ENCODE peak calls at places on chromosomes 2 and 18, in six cellular contexts. Y is spleen, T is A673, U is MM.1S, C is ascending aorta, M is OCI-LY7. Z is an unnamed sample.

GRCh38 chr2:200466703-200467418 is 43.0 kb downstream of the KCTD18 start:
- DNase-seq in Y (no peak), M (peak; percentile 32), C (peak; percentile 80), U (no peak), T (no peak), Z (no peak)

GRCh38 chr2:134634054-134634630 is 84.7 kb downstream of the TMEM163 start:
- DNase-seq in M (no peak), U (no peak), T (no peak), Y (no peak), C (no peak), Z (no peak)

GRCh38 chr2:219416233-219416598 is 2.0 kb upstream of the DES start:
- DNase-seq in M (no peak), T (peak; percentile 36), C (no peak), Y (no peak), U (no peak), Z (no peak)

GRCh38 chr2:239673641-239674040 is 272.8 kb upstream of the HDAC4 start:
- DNase-seq in M (no peak), Y (no peak), U (no peak), C (no peak), T (no peak), Z (no peak)

GRCh38 chr18:37721544-37722302 is 156.1 kb upstream of the CELF4 start:
- DNase-seq in Y (no peak), U (peak; percentile 37), T (no peak), C (no peak), M (no peak), Z (no peak)

GRCh38 chr2:76984359-76984758 is 537.8 kb downstream of the LRRTM4 start:
- DNase-seq in U (no peak), M (no peak), T (no peak), Y (no peak), C (no peak), Z (no peak)

GRCh38 chr18:10851824-10852225 is 297.5 kb downstream of the PIEZO2 start:
- DNase-seq in Y (no peak), C (no peak), M (peak; percentile 80), U (peak; percentile 73), T (peak; percentile 77), Z (no peak)

GRCh38 chr18:53018791-53019190 is 678.8 kb downstream of the DCC start:
- DNase-seq in C (no peak), Y (no peak), M (no peak), U (peak; percentile 39), T (peak; percentile 21), Z (no peak)

GRCh38 chr2:10096641-10097040 is 16.4 kb upstream of the CYS1 start:
- DNase-seq in U (no peak), Y (no peak), M (no peak), T (no peak), C (no peak), Z (no peak)

GRCh38 chr2:14182227-14182946 is 450.1 kb upstream of the LRATD1 start:
- DNase-seq in Y (no peak), M (no peak), U (no peak), C (no peak), T (no peak), Z (no peak)

GRCh38 chr2:154507186-154507585 is 191.3 kb upstream of the KCNJ3 start:
- DNase-seq in M (no peak), C (no peak), U (no peak), T (no peak), Y (no peak), Z (no peak)

GRCh38 chr2:20042531-20042930 is 8.9 kb downstream of the LAPTM4A start:
- DNase-seq in T (peak; percentile 52), Y (no peak), U (no peak), M (no peak), C (no peak), Z (no peak)

GRCh38 chr2:29154610-29155009 is 39.4 kb downstream of the CLIP4 start:
- DNase-seq in U (no peak), M (no peak), Y (no peak), C (no peak), T (no peak), Z (no peak)

GRCh38 chr18:24605454-24605853 is 145.0 kb downstream of the HRH4 start:
- DNase-seq in M (no peak), U (no peak), C (no peak), Y (no peak), T (no peak), Z (no peak)

GRCh38 chr2:20443276-20443920 is 3.5 kb upstream of the RHOB start:
- DNase-seq in M (peak; percentile 55), T (peak; percentile 64), C (peak; percentile 82), Y (peak; percentile 62), U (peak; percentile 57), Z (peak; percentile 29)

GRCh38 chr2:167480232-167480985 is 592.1 kb downstream of the XIRP2 start:
- DNase-seq in M (no peak), T (peak; percentile 3), U (peak; percentile 43), C (no peak), Y (no peak), Z (no peak)
- H3K27ac ChIP-seq in M (no peak overlapping the region), T (no peak overlapping the region), U (peak overlapping the region; percentile 42), C (no peak overlapping the region), Y (no peak overlapping the region), Z (no peak overlapping the region)

GRCh38 chr18:27860701-27861107 is 316.2 kb downstream of the CDH2 start:
- DNase-seq in M (no peak), T (no peak), C (no peak), U (peak; percentile 85), Y (no peak), Z (no peak)
- H3K4me3 ChIP-seq in M (no peak overlapping the region), T (no peak overlapping the region), C (no peak overlapping the region), U (no peak overlapping the region), Y (no peak overlapping the region), Z (no peak overlapping the region)

GRCh38 chr2:120616261-120616660 is 119.4 kb upstream of the GLI2 start:
- DNase-seq in M (no peak), T (no peak), Y (peak; percentile 60), C (no peak), U (no peak), Z (no peak)
- H3K4me1 ChIP-seq in M (no peaks in the 10 kb centered on the region), T (no peaks in the 10 kb centered on the region), Y (no peaks in the 10 kb centered on the region), C (peaks cover 19% of the 10 kb centered on the region), U (no peaks in the 10 kb centered on the region), Z (no peaks in the 10 kb centered on the region)

GRCh38 chr2:108614659-108615058 is 80.4 kb downstream of the LIMS1 start:
- DNase-seq in T (no peak), M (no peak), U (no peak), C (no peak), Y (no peak), Z (no peak)

GRCh38 chr2:108614043-108614435 is 79.8 kb downstream of the LIMS1 start:
- DNase-seq in T (no peak), Y (peak; percentile 71), M (no peak), C (no peak), U (no peak), Z (no peak)

GRCh38 chr2:108612153-108612513 is 77.9 kb downstream of the LIMS1 start:
- DNase-seq in Y (no peak), M (peak; percentile 93), U (peak; percentile 86), C (no peak), T (no peak), Z (peak; percentile 47)

GRCh38 chr2:108612514-108613183 is 78.4 kb downstream of the LIMS1 start:
- DNase-seq in Y (peak; percentile 83), U (peak; percentile 77), C (no peak), T (no peak), M (peak; percentile 60), Z (peak; percentile 21)

DNA sequence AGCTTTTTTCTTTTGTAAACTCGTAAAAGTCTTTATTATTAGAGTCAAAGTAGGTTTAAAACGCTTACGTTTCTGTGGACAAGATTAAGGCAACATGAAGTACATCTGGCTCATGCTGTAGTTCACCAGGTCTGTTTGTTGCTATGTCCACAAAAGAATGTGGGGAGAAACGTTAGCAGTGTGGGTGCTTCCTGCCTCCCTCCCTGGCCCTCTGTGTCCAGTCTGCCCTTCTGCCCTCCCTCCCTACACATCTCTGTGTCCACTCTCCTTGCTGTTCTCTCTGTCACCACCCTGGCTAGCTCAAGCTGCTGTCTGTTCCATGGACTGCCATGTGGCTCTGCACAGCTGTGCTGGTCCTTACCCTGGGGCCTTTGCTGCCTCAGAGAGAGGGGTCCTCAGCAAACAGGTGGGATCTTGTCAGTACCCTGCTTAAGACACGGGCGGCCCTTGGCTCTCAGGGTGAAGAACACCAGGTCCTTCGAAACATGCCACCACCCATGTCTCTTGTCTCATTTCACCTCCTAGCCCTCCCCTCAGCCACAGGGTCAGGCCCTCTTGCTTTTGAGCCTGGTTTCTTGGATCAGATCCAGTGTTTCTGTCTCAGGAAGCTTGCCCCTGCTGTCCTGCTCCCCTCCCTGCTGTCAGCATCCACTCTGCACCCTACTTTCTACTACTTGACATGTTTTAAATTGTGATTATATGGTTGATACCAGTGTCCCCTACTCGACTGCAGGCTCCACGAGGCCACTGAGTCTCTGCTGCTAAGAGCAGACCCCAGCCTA is 79.2 kb downstream of the LIMS1 start:
- DNase-seq in T (no peak), Y (peak; percentile 70), M (no peak), U (no peak), C (no peak), Z (no peak)
- H3K27ac ChIP-seq in T (no peak overlapping the region), Y (peak overlapping the region; percentile 76), M (peak overlapping the region; percentile 91), U (peak overlapping the region; percentile 97), C (no peak overlapping the region), Z (peak overlapping the region; percentile 70)

GRCh38 chr2:209445485-209445884 is 21.6 kb downstream of the MAP2 start:
- DNase-seq in M (no peak), C (no peak), T (no peak), U (no peak), Y (no peak), Z (no peak)
- H3K4me3 ChIP-seq in M (no peak overlapping the region), C (no peak overlapping the region), T (no peak overlapping the region), U (no peak overlapping the region), Y (no peak overlapping the region), Z (no peak overlapping the region)

DNA sequence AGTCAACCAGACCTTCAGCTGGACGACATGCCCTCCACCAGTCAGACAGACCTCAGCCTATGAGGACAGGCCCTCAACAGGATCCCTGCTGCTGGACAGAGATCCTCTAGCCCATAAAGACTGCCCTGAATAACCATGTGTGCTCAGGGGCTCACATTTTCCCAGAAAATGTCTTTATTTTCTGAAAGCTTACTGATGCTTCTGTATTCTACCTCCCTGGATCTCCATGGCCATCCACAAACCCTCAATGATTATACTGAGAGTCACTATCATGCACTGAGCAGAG is 1.8 kb upstream of the PTPN18 start:
- DNase-seq in C (no peak), U (no peak), T (no peak), Y (no peak), M (no peak), Z (no peak)
- H3K4me1 ChIP-seq in C (peaks cover 15% of the 10 kb centered on the region), U (peaks cover 9% of the 10 kb centered on the region), T (no peaks in the 10 kb centered on the region), Y (peaks cover 36% of the 10 kb centered on the region), M (peaks cover 65% of the 10 kb centered on the region), Z (peaks cover 14% of the 10 kb centered on the region)

DNA sequence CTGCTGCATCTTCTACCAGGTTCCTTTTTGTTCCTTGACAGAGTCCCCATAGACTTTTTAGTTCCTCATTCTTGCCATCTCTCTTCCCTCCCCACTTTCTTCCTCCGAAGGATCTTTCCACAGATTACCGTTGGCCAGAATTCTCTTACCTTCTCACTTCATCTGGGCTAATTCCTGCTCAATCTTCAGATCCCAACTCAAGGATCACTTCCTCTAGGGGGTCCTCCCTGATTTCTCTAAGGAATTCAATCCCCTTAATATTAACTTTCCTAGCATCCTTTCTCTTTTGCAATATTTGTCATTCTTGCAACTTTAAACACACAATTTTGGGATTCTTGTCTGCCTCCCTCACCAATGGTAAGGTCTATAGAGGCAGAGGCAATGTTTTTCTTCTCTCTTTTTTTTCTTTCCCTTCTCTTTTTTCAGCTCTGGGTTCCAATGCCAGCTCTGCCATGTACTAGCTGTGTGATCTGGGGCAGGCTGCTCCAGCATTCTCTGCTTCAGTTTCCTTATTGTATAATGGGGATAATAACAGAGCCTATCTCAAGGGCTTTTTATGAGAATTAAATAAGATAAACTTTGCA is 5.4 kb upstream of the KCNE4 start:
- DNase-seq in T (no peak), U (no peak), M (no peak), C (no peak), Y (no peak), Z (no peak)
- H3K27ac ChIP-seq in T (peak overlapping the region; percentile 56), U (no peak overlapping the region), M (no peak overlapping the region), C (peak overlapping the region; percentile 68), Y (no peak overlapping the region), Z (no peak overlapping the region)